ENCODE peak calls at places on chromosome 1, in four cellular contexts. G, N, K and L are unnamed samples.

GRCh38 chr1:29707796-29708195 is 471.5 kb downstream of the PTPRU start:
- DNase-seq in G (no peak), N (no peak), K (no peak), L (no peak)

GRCh38 chr1:198437352-198437751 is 103.1 kb downstream of the ATP6V1G3 start:
- DNase-seq in G (no peak), N (no peak), K (no peak), L (no peak)

GRCh38 chr1:6392081-6392879 is 1.3 kb downstream of the ACOT7 start:
- DNase-seq in G (peak; percentile 58), N (no peak), K (no peak), L (no peak)

GRCh38 chr1:241837901-241838300 is 10.1 kb upstream of the EXO1 start:
- DNase-seq in G (no peak), N (no peak), K (no peak), L (peak; percentile 78)

GRCh38 chr1:186207401-186208085 is 167.5 kb downstream of the TPR start:
- DNase-seq in G (no peak), N (no peak), K (no peak), L (no peak)

GRCh38 chr1:30427545-30427944 is 295.8 kb downstream of the MATN1 start:
- DNase-seq in G (no peak), N (no peak), K (no peak), L (no peak)

GRCh38 chr1:111818081-111818480 is 62.4 kb downstream of the DDX20 start:
- DNase-seq in G (no peak), N (no peak), K (no peak), L (no peak)

GRCh38 chr1:234109840-234110239 is 205.4 kb downstream of the SLC35F3 start:
- DNase-seq in G (no peak), N (no peak), K (no peak), L (no peak)

GRCh38 chr1:42306977-42307376 is 28.1 kb downstream of the FOXJ3 start:
- DNase-seq in G (no peak), N (no peak), K (no peak), L (no peak)

GRCh38 chr1:221415626-221416025 is 326.3 kb downstream of the DUSP10 start:
- DNase-seq in G (no peak), N (no peak), K (no peak), L (no peak)

GRCh38 chr1:21919520-21919919 is 17.6 kb downstream of the HSPG2 start:
- DNase-seq in G (no peak), N (no peak), K (no peak), L (peak; percentile 56)

GRCh38 chr1:198628064-198628455 is 10.8 kb upstream of the PTPRC start:
- DNase-seq in G (no peak), N (no peak), K (no peak), L (no peak)

GRCh38 chr1:30712583-30712982 is 10.8 kb downstream of the MATN1 start:
- DNase-seq in G (no peak), N (no peak), K (no peak), L (no peak)

GRCh38 chr1:212956231-212956630 is 5.9 kb downstream of the VASH2 start:
- DNase-seq in G (no peak), N (no peak), K (no peak), L (no peak)

GRCh38 chr1:34132161-34132420 is 32.9 kb downstream of the CSMD2 start:
- DNase-seq in G (no peak), N (no peak), K (no peak), L (no peak)

GRCh38 chr1:200314085-200314750 is 95.6 kb downstream of the ZNF281 start:
- DNase-seq in G (peak; percentile 91), N (no peak), K (no peak), L (peak; percentile 88)

GRCh38 chr1:168343566-168343965 is 62.9 kb downstream of the TBX19 start:
- DNase-seq in G (peak; percentile 23), N (no peak), K (no peak), L (no peak)

GRCh38 chr1:118627435-118627834 is 360.7 kb downstream of the TBX15 start:
- DNase-seq in G (no peak), N (no peak), K (no peak), L (no peak)

GRCh38 chr1:219177363-219177762 is 3.7 kb downstream of the LYPLAL1 start:
- DNase-seq in G (no peak), N (no peak), K (no peak), L (no peak)

GRCh38 chr1:57345916-57346315 is 77.9 kb downstream of the DAB1 start:
- DNase-seq in G (no peak), N (no peak), K (no peak), L (no peak)

GRCh38 chr1:55168353-55168752 is 46.8 kb downstream of the USP24 start:
- DNase-seq in G (no peak), N (no peak), K (no peak), L (no peak)

GRCh38 chr1:223088713-223089240 is 54.3 kb downstream of the TLR5 start:
- DNase-seq in G (peak; percentile 37), N (no peak), K (no peak), L (no peak)

GRCh38 chr1:178575611-178576331 is 62.9 kb downstream of the TEX35 start:
- DNase-seq in G (no peak), N (no peak), K (peak; percentile 19), L (no peak)

GRCh38 chr1:193318347-193318746 is 131.9 kb upstream of the B3GALT2 start:
- DNase-seq in G (no peak), N (no peak), K (no peak), L (no peak)

GRCh38 chr1:921011-921837 is 2.5 kb upstream of the SAMD11 start:
- DNase-seq in G (peak; percentile 60), N (peak; percentile 92), K (no peak), L (peak; percentile 63)

GRCh38 chr1:247769603-247770002 is 9.2 kb upstream of the OR1C1 start:
- DNase-seq in G (no peak), N (no peak), K (no peak), L (no peak)

GRCh38 chr1:98316286-98316685 is 345.2 kb upstream of the SNX7 start:
- DNase-seq in G (no peak), N (no peak), K (no peak), L (no peak)

GRCh38 chr1:159924025-159924790 is 1.1 kb downstream of the TAGLN2 start:
- DNase-seq in G (peak; percentile 24), N (peak; percentile 91), K (no peak), L (peak; percentile 96)

GRCh38 chr1:207711285-207711684 is 40.6 kb upstream of the CD46 start:
- DNase-seq in G (peak; percentile 20), N (no peak), K (no peak), L (peak; percentile 59)

GRCh38 chr1:156320560-156320959 is 17.5 kb downstream of the CCT3 start:
- DNase-seq in G (no peak), N (no peak), K (no peak), L (no peak)

GRCh38 chr1:33032126-33032869 is 4.4 kb downstream of the AK2 start:
- DNase-seq in G (no peak), N (no peak), K (no peak), L (no peak)

GRCh38 chr1:227794813-227795183 is 20.7 kb upstream of the PRSS38 start:
- DNase-seq in G (no peak), N (no peak), K (no peak), L (no peak)

GRCh38 chr1:212638419-212639151 is 30.0 kb downstream of the ATF3 start:
- DNase-seq in G (no peak), N (peak; percentile 41), K (no peak), L (no peak)

GRCh38 chr1:238177960-238178359 is 287.2 kb upstream of the ZP4 start:
- DNase-seq in G (no peak), N (no peak), K (no peak), L (no peak)
- TF ChIP-seq PBX3 in G (no peak), N (no peak), K (no peak), L (no peak)

GRCh38 chr1:76951185-76951584 is 83.9 kb downstream of the ST6GALNAC5 start:
- DNase-seq in G (peak; percentile 6), N (no peak), K (no peak), L (no peak)
- TF ChIP-seq SMC3 in G (no peak), N (no peak), K (no peak), L (no peak)

DNA sequence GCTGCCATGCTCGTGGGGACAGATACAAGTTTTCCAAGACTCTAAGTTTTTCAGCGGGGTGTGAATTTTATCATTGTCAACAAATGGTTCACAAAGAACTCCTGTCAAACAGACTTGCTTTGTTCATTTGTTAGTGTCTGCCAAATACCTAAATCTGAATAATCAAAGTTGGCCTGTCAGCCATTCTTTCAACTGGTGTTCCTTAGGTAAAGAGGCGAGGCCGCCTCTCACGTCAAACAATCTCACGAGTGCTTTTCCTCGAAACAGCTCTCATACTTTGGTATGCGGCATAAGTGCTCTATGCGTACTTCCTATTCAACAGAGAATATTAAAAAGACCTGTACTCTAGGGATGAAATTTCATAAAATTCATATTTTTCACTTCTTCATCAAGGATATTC is 51.4 kb upstream of the KANK4 start:
- DNase-seq in G (no peak), N (no peak), K (no peak), L (no peak)
- TF ChIP-seq PBX3 in G (no peak), N (no peak), K (no peak), L (no peak)

DNA sequence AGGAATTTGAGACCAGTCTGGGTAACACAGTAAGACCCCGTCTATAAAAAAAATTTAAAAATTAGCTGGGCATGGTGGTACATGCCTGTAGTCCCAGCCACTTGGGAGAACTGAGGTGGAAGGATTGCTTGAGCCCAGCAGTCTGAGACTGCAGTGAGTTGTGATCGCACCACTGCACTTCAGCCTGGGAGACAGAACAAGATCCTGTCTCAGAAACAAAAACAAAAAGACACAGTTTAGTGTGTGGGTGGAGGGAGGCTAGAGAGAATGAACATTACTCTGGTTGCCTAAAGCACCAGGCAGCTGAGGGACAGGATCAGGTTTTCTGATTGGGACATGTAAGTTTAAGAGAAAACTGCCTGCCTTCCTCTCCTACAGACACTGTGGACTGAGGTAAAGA is 42.3 kb downstream of the VAMP4 start:
- DNase-seq in G (no peak), N (no peak), K (no peak), L (no peak)
- TF ChIP-seq SMC3 in G (no peak), N (no peak), K (no peak), L (no peak)

GRCh38 chr1:40314721-40315238 is 2.3 kb downstream of the COL9A2 start:
- DNase-seq in G (peak; percentile 55), N (no peak), K (no peak), L (no peak)
- TF ChIP-seq PBX3 in G (no peak), N (no peak), K (no peak), L (no peak)

GRCh38 chr1:89739013-89739843 is 81.6 kb upstream of the LRRC8D start:
- DNase-seq in G (no peak), N (no peak), K (no peak), L (peak; percentile 28)
- TF ChIP-seq SMC3 in G (no peak), N (no peak), K (no peak), L (no peak)

GRCh38 chr1:115647000-115647399 is 5.2 kb downstream of the VANGL1 start:
- DNase-seq in G (no peak), N (no peak), K (no peak), L (no peak)
- TF ChIP-seq PBX3 in G (no peak), N (no peak), K (no peak), L (no peak)

GRCh38 chr1:51768971-51769601 is 109.4 kb downstream of the NRDC start:
- DNase-seq in G (peak; percentile 58), N (peak; percentile 58), K (no peak), L (peak; percentile 65)
- TF ChIP-seq SMC3 in G (peak; percentile 89), N (peak; percentile 91), K (peak; percentile 75), L (peak; percentile 77)